ENCODE peak calls at places on chromosomes 7 and 10, in four cellular contexts. Z is K562, B is stomach, V is Panc1. M is an unnamed sample.

GRCh38 chr10:103720328-103720963 is 134.9 kb downstream of the SH3PXD2A start:
- DNase-seq in Z (no peak), B (no peak), V (no peak), M (no peak)

GRCh38 chr10:114631678-114632417 is 26.2 kb downstream of the ABLIM1 start:
- DNase-seq in Z (peak; percentile 21), B (no peak), V (no peak), M (peak; percentile 25)

GRCh38 chr10:115975031-115975430 is 298.0 kb downstream of the GFRA1 start:
- DNase-seq in Z (no peak), B (no peak), V (no peak), M (no peak)

GRCh38 chr10:86775056-86775858 is 18.8 kb downstream of the BMPR1A start:
- DNase-seq in Z (peak; percentile 24), B (no peak), V (no peak), M (no peak)

GRCh38 chr7:82534687-82535086 is 91.1 kb upstream of the CACNA2D1 start:
- DNase-seq in Z (no peak), B (no peak), V (no peak), M (no peak)

GRCh38 chr7:46397591-46397990 is 476.5 kb upstream of the IGFBP3 start:
- DNase-seq in Z (no peak), B (no peak), V (no peak), M (no peak)

GRCh38 chr7:13908667-13909382 is 80.6 kb downstream of the ETV1 start:
- DNase-seq in Z (no peak), B (no peak), V (no peak), M (no peak)

GRCh38 chr7:102431617-102432298 is 1.6 kb upstream of the ORAI2 start:
- DNase-seq in Z (no peak), B (no peak), V (no peak), M (no peak)

GRCh38 chr10:11197854-11198253 is 180.2 kb downstream of the CELF2 start:
- DNase-seq in Z (no peak), B (no peak), V (no peak), M (no peak)

GRCh38 chr10:84191106-84191505 is 3.2 kb upstream of the CDHR1 start:
- DNase-seq in Z (no peak), B (no peak), V (no peak), M (no peak)

GRCh38 chr7:152462995-152463713 is 27.4 kb upstream of the KMT2C start:
- DNase-seq in Z (no peak), B (no peak), V (no peak), M (no peak)

GRCh38 chr10:119651514-119652327 is 541 bp downstream of the BAG3 start:
- DNase-seq in Z (peak; percentile 55), B (peak; percentile 31), V (no peak), M (no peak)

GRCh38 chr10:59234814-59235429 is 58.5 kb downstream of the PHYHIPL start:
- DNase-seq in Z (no peak), B (no peak), V (peak; percentile 12), M (no peak)

GRCh38 chr10:1025684-1026083 is at the start of gene IDI2:
- DNase-seq in Z (no peak), B (no peak), V (no peak), M (no peak)

GRCh38 chr7:129466796-129467195 is 32.6 kb downstream of the STRIP2 start:
- DNase-seq in Z (no peak), B (no peak), V (no peak), M (no peak)

GRCh38 chr10:46216003-46216634 is 70.7 kb upstream of the ANTXRL start:
- DNase-seq in Z (peak; percentile 8), B (no peak), V (no peak), M (no peak)

GRCh38 chr10:124028700-124029487 is 64.5 kb downstream of the CHST15 start:
- DNase-seq in Z (no peak), B (no peak), V (no peak), M (no peak)

GRCh38 chr7:37248396-37248836 is 200.2 kb downstream of the ELMO1 start:
- DNase-seq in Z (no peak), B (no peak), V (no peak), M (no peak)

GRCh38 chr7:30028749-30029635 is 780 bp downstream of the PLEKHA8 start:
- DNase-seq in Z (peak; percentile 53), B (no peak), V (no peak), M (no peak)

GRCh38 chr7:159061674-159062212 is 82.9 kb downstream of the VIPR2 start:
- DNase-seq in Z (no peak), B (no peak), V (no peak), M (no peak)

GRCh38 chr10:17381502-17382142 is 72.8 kb downstream of the ST8SIA6 start:
- DNase-seq in Z (no peak), B (no peak), V (no peak), M (no peak)

DNA sequence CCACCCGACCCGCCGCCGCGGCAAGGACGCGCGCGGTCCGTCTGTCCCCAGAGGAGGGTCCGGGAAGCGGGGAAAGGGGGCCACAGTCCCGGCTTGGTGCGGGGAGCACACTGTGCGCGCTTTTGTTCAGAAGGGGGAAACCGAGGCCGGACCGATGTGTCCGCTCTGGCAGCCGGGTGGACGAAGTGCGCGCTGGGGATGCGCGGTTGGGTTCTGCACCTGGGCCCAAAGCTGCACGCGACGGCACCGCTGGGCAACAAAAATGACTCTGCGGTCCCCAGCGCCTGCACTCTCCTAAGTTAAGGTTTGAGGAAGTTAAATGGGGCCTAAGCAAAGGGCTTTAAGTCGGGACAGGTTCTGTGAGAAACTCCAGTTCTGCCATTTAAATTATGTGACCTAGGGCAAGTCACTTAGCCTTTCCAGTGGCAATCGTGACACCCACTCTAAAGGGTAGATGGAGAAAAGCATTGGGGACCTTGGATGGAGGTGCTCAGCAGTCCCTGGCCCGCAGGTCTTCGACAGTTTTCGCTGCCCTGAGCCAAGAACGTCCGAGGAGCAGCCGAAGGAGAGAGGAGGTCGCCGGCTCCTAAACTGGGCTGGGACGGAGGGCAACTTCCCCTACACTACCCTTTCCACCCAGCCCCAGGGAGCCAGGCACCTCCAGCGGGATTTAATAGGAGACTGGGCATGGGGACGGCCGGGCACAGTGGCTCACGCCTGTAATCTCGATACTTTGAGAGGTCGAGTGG is 468 bp upstream of the ACBD5 start:
- DNase-seq in Z (no peak), B (peak; percentile 41), V (no peak), M (no peak)
- TF ChIP-seq POLR2AphosphoS5 in Z (no peak), B (no peak), V (no peak), M (no peak)

GRCh38 chr7:148884049-148884298 is at the start of gene EZH2:
- DNase-seq in Z (no peak), B (no peak), V (no peak), M (no peak)

GRCh38 chr7:148884299-148885022 is 370 bp upstream of the EZH2 start:
- DNase-seq in Z (peak; percentile 99), B (peak; percentile 94), V (peak; percentile 33), M (peak; percentile 92)

GRCh38 chr7:148882192-148882591 is 1.9 kb downstream of the EZH2 start:
- DNase-seq in Z (no peak), B (no peak), V (no peak), M (no peak)

GRCh38 chr7:148883233-148884048 is 650 bp downstream of the EZH2 start:
- DNase-seq in Z (peak; percentile 77), B (peak; percentile 34), V (peak; percentile 4), M (peak; percentile 29)

DNA sequence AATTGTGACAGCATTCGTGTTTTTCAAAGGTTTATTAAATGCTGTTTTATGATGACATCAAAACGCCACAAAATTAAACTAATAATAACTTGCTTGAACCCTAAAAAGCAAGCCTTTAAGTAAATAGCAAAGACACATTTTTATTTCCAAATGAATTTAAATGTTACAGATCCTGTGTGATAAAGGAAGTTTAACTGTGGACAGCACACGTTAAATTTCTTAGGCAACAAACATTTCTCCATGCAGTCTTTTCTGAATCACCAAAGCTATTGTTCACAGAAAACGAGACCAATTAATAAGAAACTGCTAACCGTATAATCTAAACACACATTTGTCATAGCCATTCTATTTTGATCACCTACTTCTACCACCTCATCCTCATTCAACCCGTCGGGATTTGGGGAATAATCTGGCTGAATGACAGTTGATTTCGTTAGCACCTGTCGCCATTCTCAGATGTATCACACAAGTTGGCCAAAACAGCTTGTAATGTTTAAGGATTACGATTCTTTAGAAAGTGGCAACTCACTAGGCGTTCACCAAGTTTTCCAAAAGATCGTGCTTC is 1.3 kb downstream of the EZH2 start:
- DNase-seq in Z (no peak), B (no peak), V (peak; percentile 8), M (no peak)
- TF ChIP-seq POLR2AphosphoS5 in Z (no peak), B (peak; percentile 24), V (no peak), M (no peak)

GRCh38 chr7:69674701-69675182 is 76.5 kb downstream of the AUTS2 start:
- DNase-seq in Z (no peak), B (no peak), V (no peak), M (no peak)

GRCh38 chr7:69678794-69679103 is 80.5 kb downstream of the AUTS2 start:
- DNase-seq in Z (no peak), B (no peak), V (no peak), M (no peak)

GRCh38 chr7:69676247-69676646 is 78.0 kb downstream of the AUTS2 start:
- DNase-seq in Z (no peak), B (no peak), V (no peak), M (no peak)

GRCh38 chr7:69677054-69677847 is 79.0 kb downstream of the AUTS2 start:
- DNase-seq in Z (no peak), B (no peak), V (peak; percentile 1), M (no peak)

GRCh38 chr7:69677905-69678793 is 79.9 kb downstream of the AUTS2 start:
- DNase-seq in Z (no peak), B (no peak), V (no peak), M (no peak)
- TF ChIP-seq POLR2AphosphoS5 in Z (no peak), B (no peak), V (no peak), M (no peak)

GRCh38 chr7:69664433-69664832 is 66.2 kb downstream of the AUTS2 start:
- DNase-seq in Z (no peak), B (no peak), V (no peak), M (no peak)
- TF ChIP-seq POLR2AphosphoS5 in Z (no peak), B (no peak), V (no peak), M (no peak)

GRCh38 chr7:79290398-79290797 is 163.1 kb downstream of the MAGI2 start:
- DNase-seq in Z (no peak), B (no peak), V (no peak), M (no peak)

GRCh38 chr7:79291498-79291865 is 162.0 kb downstream of the MAGI2 start:
- DNase-seq in Z (no peak), B (no peak), V (no peak), M (no peak)

GRCh38 chr7:79293655-79294142 is 159.8 kb downstream of the MAGI2 start:
- DNase-seq in Z (no peak), B (peak; percentile 60), V (peak; percentile 93), M (no peak)

GRCh38 chr7:79290841-79291497 is 162.5 kb downstream of the MAGI2 start:
- DNase-seq in Z (no peak), B (no peak), V (peak; percentile 73), M (no peak)

DNA sequence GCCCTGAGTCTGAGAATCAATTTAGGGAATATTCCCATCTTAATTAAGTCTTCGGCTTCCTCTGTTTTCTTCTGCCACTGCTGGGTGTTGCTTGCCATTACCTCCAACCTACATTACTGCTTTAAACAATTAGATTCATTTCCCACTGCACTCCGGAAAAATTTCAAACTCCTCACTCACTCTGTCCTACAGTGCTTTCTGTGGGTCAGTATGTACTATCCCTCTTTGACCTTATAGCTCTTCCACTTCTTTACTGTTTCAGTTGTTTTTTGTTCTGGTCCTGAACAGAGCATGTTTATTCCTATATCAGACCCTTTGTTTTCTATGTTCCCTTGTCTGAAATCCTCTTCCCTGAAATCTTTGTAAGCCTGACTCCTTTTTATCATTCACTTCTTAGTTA is 160.6 kb downstream of the MAGI2 start:
- DNase-seq in Z (no peak), B (no peak), V (no peak), M (no peak)
- TF ChIP-seq POLR2AphosphoS5 in Z (no peak), B (no peak), V (no peak), M (no peak)

M was measured in GM12891.